ENCODE peak calls at places on chromosomes 2 and 18, in seven cellular contexts. P is naive thymus-derived CD8-positive, alpha-beta T cell; M is CD8-positive, alpha-beta memory T cell; H is amniotic epithelial cell; J is H9; E is NCI-H1417; T is thyroid gland. G is an unnamed sample.
A peak's percentile ranks its signal among the peaks of the same experiment; 100 is the strongest.

GRCh38 chr2:64996914-64997313 is 7.7 kb downstream of the SLC1A4 start:
- DNase-seq in P (no peak), M (no peak), H (no peak), J (no peak), E (no peak), T (no peak), G (no peak)

GRCh38 chr18:3952031-3952430 is 502.1 kb downstream of the TGIF1 start:
- DNase-seq in P (no peak), M (no peak), H (no peak), J (no peak), E (no peak), T (no peak), G (no peak)

GRCh38 chr2:224163573-224164307 is 124.7 kb upstream of the SERPINE2 start:
- DNase-seq in P (no peak), M (no peak), H (peak; percentile 18), J (no peak), E (no peak), T (no peak), G (no peak)

GRCh38 chr2:237465515-237466227 is 21.4 kb upstream of the MLPH start:
- DNase-seq in P (no peak), M (no peak), H (peak; percentile 98), J (no peak), E (no peak), T (no peak), G (no peak)

GRCh38 chr2:217641987-217642386 is 360.8 kb downstream of the TNS1 start:
- DNase-seq in P (no peak), M (no peak), H (peak; percentile 27), J (no peak), E (no peak), T (no peak), G (no peak)

GRCh38 chr2:238287702-238288649 is at the start of gene PER2:
- DNase-seq in P (peak; percentile 33), M (no peak), H (peak; percentile 83), J (peak; percentile 66), E (peak; percentile 51), T (peak; percentile 55), G (peak; percentile 34)

GRCh38 chr2:216554755-216555154 is 56.1 kb downstream of the RPL37A start:
- DNase-seq in P (no peak), M (no peak), H (no peak), J (no peak), E (no peak), T (peak; percentile 38), G (no peak)

GRCh38 chr18:12336251-12336650 is 28.2 kb downstream of the TUBB6 start:
- DNase-seq in P (no peak), M (no peak), H (no peak), J (peak; percentile 90), E (no peak), T (peak; percentile 57), G (no peak)

GRCh38 chr2:232438951-232439757 is 16.8 kb upstream of the ALPI start:
- DNase-seq in P (no peak), M (no peak), H (no peak), J (peak; percentile 63), E (peak; percentile 12), T (peak; percentile 35), G (no peak)

GRCh38 chr2:85601771-85602475 is 575 bp downstream of the TMEM150A start:
- DNase-seq in P (no peak), M (no peak), H (peak; percentile 35), J (peak; percentile 61), E (no peak), T (peak; percentile 86), G (no peak)

GRCh38 chr2:200399046-200399445 is 92.6 kb downstream of the SPATS2L start:
- DNase-seq in P (no peak), M (no peak), H (peak; percentile 40), J (no peak), E (no peak), T (no peak), G (no peak)

GRCh38 chr2:74910245-74910644 is 48.2 kb upstream of the POLE4 start:
- DNase-seq in P (no peak), M (no peak), H (no peak), J (no peak), E (no peak), T (no peak), G (no peak)

GRCh38 chr18:68738572-68738971 is 23.7 kb upstream of the TMX3 start:
- DNase-seq in P (no peak), M (no peak), H (peak; percentile 69), J (no peak), E (no peak), T (no peak), G (no peak)

GRCh38 chr2:211611061-211611518 is 927.5 kb downstream of the ERBB4 start:
- DNase-seq in P (no peak), M (peak; percentile 10), H (peak; percentile 25), J (no peak), E (no peak), T (no peak), G (no peak)

GRCh38 chr2:122660786-122661634 is 905.6 kb downstream of the TSN start:
- DNase-seq in P (no peak), M (no peak), H (no peak), J (peak; percentile 91), E (no peak), T (no peak), G (no peak)

GRCh38 chr2:29241341-29241740 is 126.1 kb downstream of the CLIP4 start:
- DNase-seq in P (no peak), M (no peak), H (no peak), J (no peak), E (no peak), T (no peak), G (no peak)

GRCh38 chr18:48825101-48825745 is 125.5 kb downstream of the SMAD7 start:
- DNase-seq in P (no peak), M (no peak), H (no peak), J (peak; percentile 14), E (no peak), T (peak; percentile 62), G (no peak)

GRCh38 chr2:239712755-239713154 is 311.9 kb upstream of the HDAC4 start:
- DNase-seq in P (no peak), M (no peak), H (no peak), J (no peak), E (no peak), T (no peak), G (no peak)

GRCh38 chr2:62266433-62267038 is 70.6 kb downstream of the B3GNT2 start:
- DNase-seq in P (no peak), M (no peak), H (peak; percentile 92), J (peak; percentile 63), E (no peak), T (no peak), G (no peak)

GRCh38 chr2:234996467-234997270 is 44.9 kb downstream of the SH3BP4 start:
- DNase-seq in P (no peak), M (no peak), H (peak; percentile 79), J (peak; percentile 91), E (no peak), T (no peak), G (no peak)

GRCh38 chr2:215554689-215555088 is 118.8 kb upstream of the FN1 start:
- DNase-seq in P (no peak), M (no peak), H (peak; percentile 17), J (no peak), E (no peak), T (no peak), G (no peak)

GRCh38 chr18:32040936-32041335 is 22.3 kb downstream of the RNF125 start:
- DNase-seq in P (no peak), M (peak; percentile 45), H (no peak), J (no peak), E (no peak), T (no peak), G (peak; percentile 52)

GRCh38 chr2:59204040-59204439 is 962.9 kb upstream of the FANCL start:
- DNase-seq in P (no peak), M (no peak), H (no peak), J (no peak), E (no peak), T (no peak), G (no peak)